ENCODE peak calls at places on chromosomes 16 and 17, in six cellular contexts. Q is stimulated activated CD8-positive, alpha-beta memory T cell treated with anti-CD3 and anti-CD28 coated beads, Interleukin-7, amount 100 ng/mL, for 1 hour; G is H9; H is adrenal gland; J is activated CD4-positive, alpha-beta T cell treated with anti-CD3 and anti-CD28 coated beads, Interleukin-2, amount 50 U/mL, for 24 hours; S is GDM1. A is an unnamed sample.

GRCh38 chr17:44599298-44600175 is 42.3 kb downstream of the FZD2 start:
- DNase-seq in G (peak; percentile 59), S (no peak), Q (no peak), H (peak; percentile 80), J (no peak), A (no peak)

GRCh38 chr16:67975321-67976105 is 4.8 kb downstream of the DPEP3 start:
- DNase-seq in G (no peak), Q (no peak), S (no peak), H (no peak), J (no peak), A (no peak)

GRCh38 chr17:65771704-65772103 is 210.3 kb upstream of the AXIN2 start:
- DNase-seq in S (no peak), G (no peak), J (no peak), Q (no peak), H (no peak), A (no peak)

GRCh38 chr17:43940630-43941029 is 1.6 kb downstream of the PPY start:
- DNase-seq in Q (no peak), S (no peak), J (no peak), H (no peak), G (peak; percentile 86), A (peak; percentile 77)

GRCh38 chr17:44350733-44351226 is 5.7 kb downstream of the GRN start:
- DNase-seq in G (peak; percentile 90), Q (peak; percentile 58), J (peak; percentile 55), S (peak; percentile 62), H (peak; percentile 73), A (peak; percentile 82)

GRCh38 chr17:42067371-42068180 is 17.2 kb upstream of the C17orf113 start:
- DNase-seq in S (no peak), J (peak; percentile 64), G (peak; percentile 90), H (peak; percentile 76), Q (peak; percentile 53), A (peak; percentile 92)

GRCh38 chr17:9645858-9646555 is 690 bp downstream of the USP43 start:
- DNase-seq in Q (no peak), S (peak; percentile 27), G (peak; percentile 77), J (no peak), H (peak; percentile 21), A (peak; percentile 74)

GRCh38 chr16:73058616-73059409 is 10.9 kb upstream of the ZFHX3 start:
- DNase-seq in S (no peak), G (no peak), Q (no peak), J (no peak), H (peak; percentile 61), A (peak; percentile 71)

GRCh38 chr17:59487161-59487873 is 78.1 kb upstream of the DHX40 start:
- DNase-seq in H (no peak), J (no peak), Q (no peak), G (no peak), S (no peak), A (no peak)

GRCh38 chr17:8120520-8121443 is 2.5 kb upstream of the ALOXE3 start:
- DNase-seq in H (peak; percentile 74), G (peak; percentile 97), Q (no peak), S (peak; percentile 57), J (peak; percentile 83), A (peak; percentile 92)

GRCh38 chr17:80847506-80848230 is 144.0 kb upstream of the CHMP6 start:
- DNase-seq in J (peak; percentile 22), H (no peak), S (no peak), G (no peak), Q (peak; percentile 48), A (no peak)

GRCh38 chr17:82941021-82942001 is 101.5 kb upstream of the ZNF750 start:
- DNase-seq in J (no peak), Q (no peak), S (no peak), H (no peak), G (no peak), A (peak; percentile 9)

GRCh38 chr17:78839762-78840529 is 668 bp downstream of the USP36 start:
- DNase-seq in Q (no peak), G (peak; percentile 54), J (peak; percentile 32), S (no peak), H (peak; percentile 68), A (no peak)

GRCh38 chr16:4486126-4486893 is 10.1 kb downstream of the HMOX2 start:
- DNase-seq in G (no peak), H (no peak), Q (no peak), S (no peak), J (no peak), A (no peak)

GRCh38 chr17:65527381-65527780 is 34.1 kb downstream of the AXIN2 start:
- DNase-seq in S (no peak), Q (no peak), J (no peak), H (no peak), G (peak; percentile 29), A (no peak)

GRCh38 chr17:28365487-28365886 is 488 bp upstream of the SEBOX start:
- DNase-seq in S (no peak), G (no peak), H (no peak), Q (no peak), J (no peak), A (no peak)

GRCh38 chr17:73305845-73306836 is 5.7 kb downstream of the CDC42EP4 start:
- DNase-seq in H (no peak), G (no peak), Q (no peak), J (no peak), S (no peak), A (no peak)

GRCh38 chr17:21089933-21090888 is 36.6 kb upstream of the DHRS7B start:
- DNase-seq in J (no peak), H (no peak), S (no peak), G (no peak), Q (no peak), A (no peak)

GRCh38 chr17:65537845-65538678 is 23.4 kb downstream of the AXIN2 start:
- DNase-seq in G (no peak), J (no peak), S (no peak), Q (no peak), H (no peak), A (no peak)

GRCh38 chr17:39625198-39625769 is 1.5 kb upstream of the PPP1R1B start:
- DNase-seq in J (no peak), G (no peak), H (no peak), Q (no peak), S (no peak), A (no peak)

GRCh38 chr16:16005725-16006124 is 56.3 kb downstream of the ABCC1 start:
- DNase-seq in S (no peak), G (no peak), J (no peak), Q (no peak), H (no peak), A (no peak)

GRCh38 chr17:73511716-73512115 is 132.5 kb downstream of the SDK2 start:
- DNase-seq in S (no peak), J (no peak), Q (no peak), G (no peak), H (no peak), A (no peak)

GRCh38 chr17:40363480-40363838 is 1.1 kb downstream of the GJD3 start:
- DNase-seq in Q (no peak), G (no peak), S (no peak), H (peak; percentile 33), J (no peak), A (peak; percentile 46)

GRCh38 chr17:28480278-28480677 is 6.8 kb downstream of the SLC13A2 start:
- DNase-seq in G (no peak), J (no peak), H (no peak), Q (no peak), S (no peak), A (no peak)

GRCh38 chr16:72502654-72503005 is 330.7 kb upstream of the PMFBP1 start:
- DNase-seq in H (no peak), J (no peak), S (no peak), Q (no peak), G (no peak), A (no peak)

GRCh38 chr17:57548421-57549385 is 196.4 kb downstream of the CCDC182 start:
- DNase-seq in Q (no peak), S (no peak), J (no peak), H (no peak), G (no peak), A (no peak)

GRCh38 chr17:46818929-46819859 is 702 bp upstream of the WNT3 start:
- DNase-seq in Q (no peak), S (no peak), G (peak; percentile 96), H (no peak), J (no peak), A (peak; percentile 78)

GRCh38 chr16:1903845-1904820 is 14.1 kb downstream of the HS3ST6 start:
- DNase-seq in G (no peak), H (no peak), S (no peak), J (no peak), Q (no peak), A (no peak)

GRCh38 chr16:80594756-80595155 is 54.0 kb downstream of the DYNLRB2 start:
- DNase-seq in J (no peak), G (no peak), S (no peak), Q (no peak), H (no peak), A (no peak)

GRCh38 chr17:14741516-14741915 is 440.6 kb downstream of the HS3ST3B1 start:
- DNase-seq in Q (no peak), S (no peak), G (no peak), H (no peak), J (no peak), A (no peak)

GRCh38 chr17:80781188-80781577 is 210.5 kb upstream of the CHMP6 start:
- DNase-seq in S (peak; percentile 16), J (no peak), G (no peak), H (no peak), Q (no peak), A (no peak)

GRCh38 chr17:50920891-50921595 is 54.9 kb upstream of the TOB1 start:
- DNase-seq in S (no peak), G (peak; percentile 57), H (no peak), Q (no peak), J (no peak), A (no peak)

GRCh38 chr16:89035013-89035697 is 58.1 kb upstream of the CBFA2T3 start:
- DNase-seq in G (no peak), Q (no peak), S (no peak), J (no peak), H (no peak), A (no peak)

GRCh38 chr17:35947156-35947585 is 3.7 kb upstream of the LYZL6 start:
- DNase-seq in S (peak; percentile 40), H (peak; percentile 57), G (peak; percentile 81), Q (peak; percentile 20), J (no peak), A (peak; percentile 74)